ENCODE peak calls at places on chromosome 4, in seven cellular contexts. F is upper lobe of right lung; D is PC-9; A is HFF-Myc; H is lower lobe of right lung; W is CD8-positive, alpha-beta T cell; Y is GM12878. C is an unnamed sample.

GRCh38 chr4:8285976-8286718 is 16.6 kb downstream of the HTRA3 start:
- DNase-seq in Y (no peak), A (no peak), W (no peak), H (no peak), F (no peak), D (no peak), C (no peak)

GRCh38 chr4:76251448-76252270 is at the start of gene FAM47E:
- DNase-seq in H (peak; percentile 92), Y (no peak), A (no peak), D (peak; percentile 86), W (peak; percentile 19), F (peak; percentile 95), C (peak; percentile 8)

GRCh38 chr4:44132526-44132925 is 316.1 kb downstream of the KCTD8 start:
- DNase-seq in Y (no peak), W (no peak), A (no peak), D (no peak), H (no peak), F (no peak), C (no peak)

GRCh38 chr4:30182786-30183185 is 537.4 kb upstream of the PCDH7 start:
- DNase-seq in D (no peak), H (no peak), F (no peak), W (no peak), Y (no peak), A (no peak), C (no peak)

GRCh38 chr4:156609421-156609820 is 362.2 kb downstream of the PDGFC start:
- DNase-seq in Y (no peak), A (no peak), H (peak; percentile 48), F (no peak), D (no peak), W (no peak), C (no peak)

GRCh38 chr4:188661502-188661901 is 522.3 kb downstream of the TRIML1 start:
- DNase-seq in D (no peak), Y (no peak), H (no peak), W (no peak), F (no peak), A (no peak), C (no peak)

GRCh38 chr4:40446785-40447184 is 111.7 kb downstream of the CHRNA9 start:
- DNase-seq in W (no peak), A (no peak), F (no peak), H (no peak), Y (no peak), D (no peak), C (no peak)

GRCh38 chr4:41537267-41537890 is 578 bp upstream of the LIMCH1 start:
- DNase-seq in Y (no peak), W (no peak), F (no peak), H (no peak), D (no peak), A (no peak), C (no peak)

GRCh38 chr4:17812801-17813200 is 2.0 kb downstream of the NCAPG start:
- DNase-seq in H (no peak), A (no peak), Y (no peak), W (no peak), F (no peak), D (no peak), C (no peak)

GRCh38 chr4:101205878-101206277 is 141.4 kb downstream of the PPP3CA start:
- DNase-seq in Y (peak; percentile 3), H (no peak), A (no peak), D (no peak), F (no peak), W (peak; percentile 25), C (peak; percentile 10)

GRCh38 chr4:38949416-38950051 is 81.9 kb downstream of the FAM114A1 start:
- DNase-seq in H (no peak), Y (no peak), A (no peak), F (no peak), D (peak; percentile 11), W (peak; percentile 39), C (no peak)

GRCh38 chr4:153127773-153128494 is 76.3 kb upstream of the TRIM2 start:
- DNase-seq in D (peak; percentile 84), W (peak; percentile 91), H (peak; percentile 87), Y (peak; percentile 27), A (no peak), F (peak; percentile 81), C (peak; percentile 71)

GRCh38 chr4:110033994-110034393 is 121.3 kb downstream of the EGF start:
- DNase-seq in H (no peak), D (no peak), A (no peak), W (no peak), F (no peak), Y (peak; percentile 63), C (no peak)

GRCh38 chr4:48939785-48940184 is 33.2 kb upstream of the OCIAD2 start:
- DNase-seq in F (no peak), A (peak; percentile 71), W (no peak), Y (no peak), H (no peak), D (peak; percentile 64), C (no peak)

GRCh38 chr4:97761760-97762512 is 381.3 kb downstream of the STPG2 start:
- DNase-seq in Y (no peak), W (no peak), A (no peak), D (no peak), H (no peak), F (no peak), C (no peak)

GRCh38 chr4:101981756-101982155 is 191.2 kb downstream of the BANK1 start:
- DNase-seq in Y (no peak), A (no peak), D (peak; percentile 71), W (no peak), F (no peak), H (no peak), C (no peak)